ENCODE peak calls at places on chromosomes 12 and 14, in nine cellular contexts. D is RWPE1; B is activated CD4-positive, alpha-beta T cell treated with anti-CD3 and anti-CD28 coated beads for 1 hour; E is breast epithelium; L is GM03348; N is cardiac muscle cell; Y is GDM1; P is EL; Z is choroid plexus epithelial cell. J is an unnamed sample.
A peak's percentile ranks its signal among the peaks of the same experiment; 100 is the strongest.

GRCh38 chr14:67800743-67801142 is 15.6 kb downstream of the ZFYVE26 start:
- DNase-seq in E (no peak), P (no peak), Z (no peak), B (no peak), D (no peak), N (no peak), Y (no peak), L (no peak), J (no peak)

GRCh38 chr12:2925322-2925995 is 33.7 kb upstream of the TEAD4 start:
- DNase-seq in N (no peak), P (peak; percentile 25), E (no peak), B (no peak), Y (no peak), L (no peak), D (peak; percentile 12), Z (no peak), J (no peak)

GRCh38 chr12:39780527-39781446 is 161.2 kb upstream of the ABCD2 start:
- DNase-seq in D (no peak), N (no peak), E (no peak), Y (no peak), B (no peak), Z (no peak), L (no peak), P (no peak), J (no peak)

GRCh38 chr12:123389560-123390351 is 5.8 kb downstream of the KMT5A start:
- DNase-seq in E (no peak), L (peak; percentile 54), Z (peak; percentile 28), N (peak; percentile 91), P (peak; percentile 46), B (no peak), D (peak; percentile 55), Y (no peak), J (no peak)

GRCh38 chr12:11863478-11863906 is 207.2 kb upstream of the BCL2L14 start:
- DNase-seq in L (peak; percentile 46), Z (no peak), D (no peak), P (no peak), E (no peak), N (no peak), B (no peak), Y (no peak), J (no peak)

GRCh38 chr12:50401383-50402155 is 884 bp downstream of the LARP4 start:
- DNase-seq in L (peak; percentile 47), Y (no peak), Z (peak; percentile 79), P (peak; percentile 46), N (peak; percentile 51), E (no peak), B (no peak), D (peak; percentile 23), J (no peak)

GRCh38 chr14:50501642-50502041 is 30.7 kb downstream of the MAP4K5 start:
- DNase-seq in Y (no peak), D (peak; percentile 37), Z (peak; percentile 86), N (no peak), E (no peak), P (peak; percentile 87), B (no peak), L (peak; percentile 42), J (no peak)

GRCh38 chr12:32051511-32052299 is 54.9 kb upstream of the BICD1 start:
- DNase-seq in Z (peak; percentile 83), E (no peak), L (peak; percentile 51), P (peak; percentile 98), D (peak; percentile 83), Y (peak; percentile 28), N (peak; percentile 68), B (no peak), J (peak; percentile 87)

GRCh38 chr12:116489116-116489515 is 70.1 kb upstream of the MAP1LC3B2 start:
- DNase-seq in L (no peak), B (no peak), Y (no peak), N (no peak), P (no peak), Z (no peak), E (no peak), D (no peak), J (no peak)

GRCh38 chr14:92093320-92093719 is 13.1 kb downstream of the ATXN3 start:
- DNase-seq in D (no peak), E (no peak), Z (peak; percentile 3), L (no peak), P (no peak), B (no peak), Y (no peak), N (no peak), J (no peak)

GRCh38 chr12:2904260-2904659 is 13.6 kb downstream of the TULP3 start:
- DNase-seq in E (no peak), B (no peak), P (no peak), N (no peak), L (no peak), Y (no peak), D (no peak), Z (no peak), J (no peak)

GRCh38 chr12:107200394-107200793 is 107.0 kb upstream of the CRY1 start:
- DNase-seq in Y (no peak), L (no peak), P (peak; percentile 74), D (peak; percentile 84), E (no peak), N (no peak), B (no peak), Z (peak; percentile 65), J (no peak)

GRCh38 chr12:66279127-66279712 is 23.1 kb upstream of the HELB start:
- DNase-seq in Y (no peak), B (peak; percentile 31), E (no peak), L (peak; percentile 29), D (peak; percentile 21), Z (peak; percentile 72), N (peak; percentile 49), P (no peak), J (no peak)

GRCh38 chr12:87779858-87780498 is 249.2 kb downstream of the C12orf50 start:
- DNase-seq in P (no peak), B (no peak), N (no peak), D (no peak), Y (no peak), Z (peak; percentile 39), E (no peak), L (no peak), J (no peak)

GRCh38 chr12:103672401-103673119 is 85.5 kb downstream of the STAB2 start:
- DNase-seq in Y (no peak), Z (no peak), N (no peak), L (peak; percentile 50), D (no peak), B (no peak), E (no peak), P (peak; percentile 8), J (no peak)

GRCh38 chr14:104436047-104436531 is 143.5 kb upstream of the C14orf180 start:
- DNase-seq in L (peak; percentile 17), P (peak; percentile 4), B (no peak), D (no peak), Z (peak; percentile 66), N (peak; percentile 40), E (peak; percentile 48), Y (peak; percentile 15), J (no peak)

GRCh38 chr14:99773496-99774203 is 19.6 kb upstream of the EML1 start:
- DNase-seq in L (no peak), B (no peak), Y (no peak), E (no peak), D (no peak), P (no peak), N (no peak), Z (no peak), J (no peak)

GRCh38 chr12:103841690-103842584 is 903 bp upstream of the NT5DC3 start:
- DNase-seq in B (peak; percentile 12), Y (no peak), N (no peak), D (peak; percentile 93), Z (peak; percentile 66), P (peak; percentile 99), L (peak; percentile 16), E (peak; percentile 94), J (peak; percentile 66)

GRCh38 chr12:25690996-25691864 is 138.1 kb upstream of the LMNTD1 start:
- DNase-seq in D (no peak), P (no peak), Z (no peak), L (no peak), Y (peak; percentile 18), E (no peak), N (no peak), B (no peak), J (no peak)

GRCh38 chr14:61860294-61860918 is 98.2 kb downstream of the SNAPC1 start:
- DNase-seq in P (peak; percentile 47), D (peak; percentile 65), N (peak; percentile 60), E (no peak), Z (peak; percentile 71), L (peak; percentile 73), B (peak; percentile 30), Y (peak; percentile 4), J (peak; percentile 6)

GRCh38 chr14:51357250-51357649 is 117.2 kb downstream of the TMX1 start:
- DNase-seq in E (no peak), D (no peak), Y (no peak), B (no peak), L (no peak), Z (peak; percentile 79), N (no peak), P (no peak), J (no peak)

GRCh38 chr12:52203126-52203921 is 11.5 kb upstream of the KRT80 start:
- DNase-seq in E (peak; percentile 70), N (no peak), P (peak; percentile 77), D (no peak), B (no peak), L (peak; percentile 73), Z (no peak), Y (peak; percentile 79), J (no peak)

GRCh38 chr12:48998497-48999353 is 450 bp downstream of the DDN start:
- DNase-seq in D (no peak), Z (no peak), L (no peak), B (no peak), E (no peak), Y (no peak), N (no peak), P (peak; percentile 54), J (no peak)

GRCh38 chr14:92266216-92266615 is 56.7 kb upstream of the SLC24A4 start:
- DNase-seq in B (no peak), D (no peak), E (no peak), Z (no peak), P (no peak), N (no peak), Y (no peak), L (no peak), J (no peak)

GRCh38 chr12:110731479-110731878 is 11.2 kb downstream of the PPP1CC start:
- DNase-seq in E (no peak), N (no peak), P (no peak), Z (no peak), B (no peak), D (no peak), L (no peak), Y (no peak), J (no peak)

J was measured in amniotic stem cell.